ENCODE peak calls at places on chromosomes 11 and 22, in four cellular contexts. Q, R, N and O are unnamed samples.

GRCh38 chr11:8959546-8960166 is 4.6 kb downstream of the TMEM9B start:
- DNase-seq in Q (peak; percentile 19), R (peak; percentile 89), N (peak; percentile 40), O (peak; percentile 84)

GRCh38 chr11:62372871-62373270 is 35.6 kb downstream of the ASRGL1 start:
- DNase-seq in Q (no peak), R (no peak), N (no peak), O (no peak)

GRCh38 chr11:76657139-76657823 is 13.3 kb downstream of the LRRC32 start:
- DNase-seq in Q (no peak), R (no peak), N (no peak), O (no peak)

GRCh38 chr22:46754110-46754799 is 8.2 kb upstream of the TBC1D22A start:
- DNase-seq in Q (no peak), R (peak; percentile 93), N (peak; percentile 42), O (no peak)

GRCh38 chr11:69274531-69275016 is 19.4 kb upstream of the MYEOV start:
- DNase-seq in Q (no peak), R (no peak), N (peak; percentile 96), O (no peak)

GRCh38 chr11:92340839-92341238 is 116.2 kb downstream of the FAT3 start:
- DNase-seq in Q (no peak), R (peak; percentile 24), N (no peak), O (peak; percentile 0)

GRCh38 chr22:42151924-42152635 is 21.5 kb upstream of the CYP2D6 start:
- DNase-seq in Q (no peak), R (no peak), N (no peak), O (no peak)

GRCh38 chr11:70067591-70068341 is 10.4 kb upstream of the ANO1 start:
- DNase-seq in Q (no peak), R (no peak), N (peak; percentile 42), O (no peak)

GRCh38 chr11:92225563-92226308 is 1.1 kb downstream of the FAT3 start:
- DNase-seq in Q (no peak), R (peak; percentile 34), N (peak; percentile 12), O (no peak)

GRCh38 chr11:12218909-12219308 is 108.5 kb downstream of the MICAL2 start:
- DNase-seq in Q (no peak), R (no peak), N (no peak), O (no peak)

GRCh38 chr11:12221136-12221535 is 110.7 kb downstream of the MICAL2 start:
- DNase-seq in Q (no peak), R (no peak), N (no peak), O (no peak)

GRCh38 chr11:12217879-12218278 is 107.5 kb downstream of the MICAL2 start:
- DNase-seq in Q (no peak), R (no peak), N (no peak), O (no peak)

GRCh38 chr11:12220305-12220704 is 109.9 kb downstream of the MICAL2 start:
- DNase-seq in Q (no peak), R (no peak), N (peak; percentile 73), O (no peak)

GRCh38 chr11:12219732-12220131 is 109.3 kb downstream of the MICAL2 start:
- DNase-seq in Q (no peak), R (no peak), N (no peak), O (no peak)
- H3K4me1 ChIP-seq in Q (peaks cover 41% of the 10 kb centered on the region), R (peaks cover 11% of the 10 kb centered on the region), N (peaks cover 28% of the 10 kb centered on the region), O (peaks cover 35% of the 10 kb centered on the region)

DNA sequence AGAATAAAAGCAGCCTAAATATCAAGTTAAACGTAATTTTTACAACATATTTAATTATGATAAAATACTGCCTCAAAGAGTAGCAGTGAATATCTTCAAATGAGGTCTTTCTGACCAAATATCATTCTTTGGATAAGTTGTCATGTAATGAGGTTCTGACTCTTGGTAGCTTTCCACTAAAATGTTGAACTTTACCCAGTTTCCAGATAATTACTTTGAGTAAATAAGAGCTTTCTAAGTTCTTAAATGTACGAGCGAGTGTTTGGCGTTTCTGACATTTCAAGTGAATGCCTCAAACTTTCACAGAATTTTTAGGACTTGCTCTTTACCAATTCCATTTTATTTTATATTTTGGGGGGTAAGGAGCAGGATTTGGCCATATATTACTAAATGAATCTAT is 1515.2 kb downstream of the FAM181B start:
- DNase-seq in Q (no peak), R (no peak), N (no peak), O (no peak)
- H3K4me1 ChIP-seq in Q (no peaks in the 10 kb centered on the region), R (no peaks in the 10 kb centered on the region), N (no peaks in the 10 kb centered on the region), O (no peaks in the 10 kb centered on the region)

GRCh38 chr22:30702856-30703255 is 8.2 kb downstream of the OSBP2 start:
- DNase-seq in Q (no peak), R (no peak), N (no peak), O (no peak)
- H3K4me1 ChIP-seq in Q (no peaks in the 10 kb centered on the region), R (peaks cover 4% of the 10 kb centered on the region), N (no peaks in the 10 kb centered on the region), O (no peaks in the 10 kb centered on the region)

GRCh38 chr22:39502109-39502788 is at the start of gene MIEF1:
- DNase-seq in Q (peak; percentile 79), R (peak; percentile 95), N (peak; percentile 98), O (peak; percentile 78)

GRCh38 chr22:39502789-39503464 is 837 bp downstream of the MIEF1 start:
- DNase-seq in Q (no peak), R (peak; percentile 63), N (no peak), O (no peak)

GRCh38 chr22:39501644-39502108 is 414 bp upstream of the MIEF1 start:
- DNase-seq in Q (no peak), R (no peak), N (no peak), O (no peak)

GRCh38 chr22:39503590-39503989 is 1.5 kb downstream of the MIEF1 start:
- DNase-seq in Q (no peak), R (no peak), N (no peak), O (no peak)

GRCh38 chr22:39504071-39504470 is 2.0 kb downstream of the MIEF1 start:
- DNase-seq in Q (no peak), R (no peak), N (no peak), O (no peak)
- H3K4me1 ChIP-seq in Q (peaks cover 31% of the 10 kb centered on the region), R (peaks cover 13% of the 10 kb centered on the region), N (peaks cover 6% of the 10 kb centered on the region), O (peaks cover 35% of the 10 kb centered on the region)